ENCODE peak calls at places on chromosome 18, in six cellular contexts. T is AG09309; U is activated naive CD4-positive, alpha-beta T cell; R is T-helper 2 cell; Y is stimulated activated CD4-positive, alpha-beta T cell treated with anti-CD3 and anti-CD28 coated beads, Interleukin-2, amount 100 ng/mL, for 4 hours; M is choroid plexus epithelial cell. S is an unnamed sample.

GRCh38 chr18:80023173-80023572 is 11.1 kb upstream of the RBFA start:
- DNase-seq in U (no peak), T (no peak), M (no peak), Y (no peak), R (no peak), S (no peak)

GRCh38 chr18:51082571-51083264 is 52.7 kb downstream of the SMAD4 start:
- DNase-seq in U (no peak), Y (no peak), M (peak; percentile 47), R (no peak), T (no peak), S (no peak)

GRCh38 chr18:3998698-3999333 is 456.3 kb downstream of the DLGAP1 start:
- DNase-seq in T (peak; percentile 23), M (peak; percentile 71), R (no peak), U (no peak), Y (no peak), S (no peak)

GRCh38 chr18:497688-498087 is 2.8 kb downstream of the COLEC12 start:
- DNase-seq in R (no peak), U (no peak), M (no peak), T (no peak), Y (no peak), S (no peak)

GRCh38 chr18:35121038-35121437 is 79.8 kb downstream of the MAPRE2 start:
- DNase-seq in U (no peak), R (no peak), M (no peak), Y (no peak), T (no peak), S (no peak)

GRCh38 chr18:68604256-68604655 is 110.7 kb downstream of the TMX3 start:
- DNase-seq in U (no peak), R (no peak), T (peak; percentile 2), M (peak; percentile 62), Y (no peak), S (no peak)

GRCh38 chr18:48152549-48152948 is 222.1 kb upstream of the SMAD2 start:
- DNase-seq in U (no peak), R (no peak), M (no peak), Y (no peak), T (peak; percentile 17), S (no peak)

GRCh38 chr18:76494541-76495403 is at the start of gene ZNF516:
- DNase-seq in U (no peak), M (peak; percentile 58), T (no peak), Y (no peak), R (no peak), S (no peak)

GRCh38 chr18:48446582-48447225 is 37.5 kb upstream of the ZBTB7C start:
- DNase-seq in T (no peak), Y (peak; percentile 47), R (peak; percentile 60), M (peak; percentile 83), U (peak; percentile 24), S (peak; percentile 37)